ENCODE peak calls at places on chromosomes 13 and 19, in six cellular contexts. One of them, this sample, is unnamed.

GRCh38 chr13:99321709-99322108 is 14.5 kb upstream of the GPR183 start:
- DNase-seq in Peyer's patch: no peak
- DNase-seq in IMR-90: no peak
- DNase-seq in stomach: no peak
- DNase-seq in uterus: no peak
- DNase-seq in heart left ventricle: no peak
- DNase-seq in this sample: no peak

GRCh38 chr19:15239337-15239949 is 7.2 kb upstream of the EPHX3 start:
- DNase-seq in Peyer's patch: no peak
- DNase-seq in uterus: no peak
- DNase-seq in heart left ventricle: no peak
- DNase-seq in IMR-90: no peak
- DNase-seq in stomach: no peak
- DNase-seq in this sample: no peak

GRCh38 chr19:343451-343931 is 1.1 kb downstream of the MIER2 start:
- DNase-seq in heart left ventricle: peak; percentile 62
- DNase-seq in uterus: no peak
- DNase-seq in IMR-90: no peak
- DNase-seq in stomach: no peak
- DNase-seq in Peyer's patch: no peak
- DNase-seq in this sample: no peak

GRCh38 chr13:109704771-109705628 is 81.4 kb downstream of the IRS2 start:
- DNase-seq in IMR-90: no peak
- DNase-seq in uterus: peak; percentile 26
- DNase-seq in heart left ventricle: peak; percentile 65
- DNase-seq in Peyer's patch: peak; percentile 66
- DNase-seq in stomach: peak; percentile 57
- DNase-seq in this sample: peak; percentile 89

GRCh38 chr19:9869008-9869617 is 34.0 kb downstream of the PIN1 start:
- DNase-seq in stomach: no peak
- DNase-seq in IMR-90: no peak
- DNase-seq in Peyer's patch: no peak
- DNase-seq in heart left ventricle: no peak
- DNase-seq in uterus: no peak
- DNase-seq in this sample: no peak

GRCh38 chr19:48393559-48394330 is at the start of gene GRIN2D:
- DNase-seq in heart left ventricle: no peak
- DNase-seq in Peyer's patch: no peak
- DNase-seq in stomach: no peak
- DNase-seq in uterus: no peak
- DNase-seq in IMR-90: peak; percentile 33
- DNase-seq in this sample: no peak

GRCh38 chr19:7505682-7506384 is 10.1 kb upstream of the ZNF358 start:
- DNase-seq in uterus: no peak
- DNase-seq in IMR-90: no peak
- DNase-seq in Peyer's patch: no peak
- DNase-seq in stomach: no peak
- DNase-seq in heart left ventricle: peak; percentile 76
- DNase-seq in this sample: peak; percentile 45

GRCh38 chr13:40236566-40237168 is 429.8 kb downstream of the FOXO1 start:
- DNase-seq in stomach: no peak
- DNase-seq in Peyer's patch: no peak
- DNase-seq in IMR-90: no peak
- DNase-seq in heart left ventricle: no peak
- DNase-seq in uterus: peak; percentile 92
- DNase-seq in this sample: no peak

GRCh38 chr19:46828484-46828883 is 22.2 kb downstream of the AP2S1 start:
- DNase-seq in stomach: no peak
- DNase-seq in IMR-90: peak; percentile 75
- DNase-seq in heart left ventricle: no peak
- DNase-seq in Peyer's patch: no peak
- DNase-seq in uterus: no peak
- DNase-seq in this sample: no peak

GRCh38 chr13:33249894-33250293 is 35.7 kb downstream of the STARD13 start:
- DNase-seq in heart left ventricle: no peak
- DNase-seq in IMR-90: no peak
- DNase-seq in uterus: no peak
- DNase-seq in Peyer's patch: no peak
- DNase-seq in stomach: no peak
- DNase-seq in this sample: no peak

GRCh38 chr13:39210961-39211534 is 172.8 kb downstream of the NHLRC3 start:
- DNase-seq in heart left ventricle: no peak
- DNase-seq in uterus: no peak
- DNase-seq in stomach: no peak
- DNase-seq in IMR-90: no peak
- DNase-seq in Peyer's patch: no peak
- DNase-seq in this sample: no peak

GRCh38 chr19:10292789-10293636 is 3.3 kb downstream of the ICAM5 start:
- DNase-seq in stomach: no peak
- DNase-seq in uterus: no peak
- DNase-seq in IMR-90: no peak
- DNase-seq in Peyer's patch: no peak
- DNase-seq in heart left ventricle: no peak
- DNase-seq in this sample: no peak

GRCh38 chr13:36275190-36276002 is 22.2 kb downstream of the CCDC169 start:
- DNase-seq in uterus: peak; percentile 58
- DNase-seq in stomach: no peak
- DNase-seq in Peyer's patch: no peak
- DNase-seq in heart left ventricle: no peak
- DNase-seq in IMR-90: peak; percentile 72
- DNase-seq in this sample: no peak

GRCh38 chr13:106078191-106078590 is 457.3 kb downstream of the EFNB2 start:
- DNase-seq in stomach: no peak
- DNase-seq in IMR-90: peak; percentile 49
- DNase-seq in Peyer's patch: no peak
- DNase-seq in heart left ventricle: no peak
- DNase-seq in uterus: no peak
- DNase-seq in this sample: no peak

GRCh38 chr19:1472227-1473055 is 6.6 kb downstream of the C19orf25 start:
- DNase-seq in Peyer's patch: no peak
- DNase-seq in heart left ventricle: no peak
- DNase-seq in uterus: no peak
- DNase-seq in IMR-90: no peak
- DNase-seq in stomach: no peak
- DNase-seq in this sample: no peak

GRCh38 chr19:38676023-38676877 is 28.8 kb downstream of the ACTN4 start:
- DNase-seq in IMR-90: peak; percentile 78
- DNase-seq in uterus: no peak
- DNase-seq in heart left ventricle: no peak
- DNase-seq in stomach: no peak
- DNase-seq in Peyer's patch: no peak
- DNase-seq in this sample: no peak
- H3K9me3 ChIP-seq in IMR-90: no peaks in the 10 kb centered on the region
- H3K9me3 ChIP-seq in uterus: no peaks in the 10 kb centered on the region
- H3K9me3 ChIP-seq in heart left ventricle: no peaks in the 10 kb centered on the region
- H3K9me3 ChIP-seq in stomach: no peaks in the 10 kb centered on the region
- H3K9me3 ChIP-seq in Peyer's patch: no peaks in the 10 kb centered on the region
- H3K9me3 ChIP-seq in this sample: no peaks in the 10 kb centered on the region

DNA sequence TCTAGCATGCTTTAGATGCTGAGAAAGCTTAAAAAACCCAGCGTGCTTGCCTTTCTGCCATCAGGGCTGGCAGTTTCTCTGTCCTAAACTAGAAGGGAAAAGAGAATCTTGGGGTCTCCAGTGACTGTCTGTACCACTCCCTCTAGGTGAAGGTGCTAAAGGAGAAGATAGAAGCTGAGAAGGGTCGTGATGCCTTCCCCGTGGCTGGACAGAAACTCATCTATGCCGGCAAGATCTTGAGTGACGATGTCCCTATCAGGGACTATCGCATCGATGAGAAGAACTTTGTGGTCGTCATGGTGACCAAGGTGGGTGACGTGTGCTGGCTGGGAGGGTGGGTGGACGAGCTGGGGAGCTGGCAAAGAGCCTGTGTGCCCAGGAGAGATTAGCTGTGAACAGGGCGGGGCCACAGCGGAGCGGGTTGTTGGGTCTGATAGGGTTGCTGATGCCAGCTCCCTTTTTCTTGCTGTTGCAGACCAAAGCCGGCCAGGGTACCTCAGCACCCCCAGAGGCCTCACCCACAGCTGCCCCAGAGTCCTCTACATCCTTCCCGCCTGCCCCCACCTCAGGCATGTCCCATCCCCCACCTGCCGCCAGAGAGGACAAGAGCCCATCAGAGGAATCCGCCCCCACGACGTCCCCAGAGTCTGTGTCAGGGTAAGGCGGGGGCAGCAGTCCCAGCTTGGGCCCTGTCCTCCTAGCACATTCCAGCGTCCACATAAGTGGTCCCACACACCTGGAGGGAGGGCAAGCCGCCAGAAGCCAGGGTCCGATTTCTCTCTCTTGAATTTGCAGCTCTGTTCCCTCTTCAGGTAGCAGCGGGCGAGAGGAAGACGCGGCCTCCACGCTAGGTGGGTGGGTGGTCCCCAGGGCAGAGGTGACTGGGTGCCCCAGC is 2.3 kb downstream of the RAD23A start:
- DNase-seq in stomach: peak; percentile 48
- DNase-seq in IMR-90: no peak
- DNase-seq in Peyer's patch: no peak
- DNase-seq in uterus: no peak
- DNase-seq in heart left ventricle: no peak
- DNase-seq in this sample: peak; percentile 53
- TF ChIP-seq POLR2A in stomach: no peak
- TF ChIP-seq POLR2A in IMR-90: no peak
- TF ChIP-seq POLR2A in Peyer's patch: no peak
- TF ChIP-seq POLR2A in uterus: no peak
- TF ChIP-seq POLR2A in heart left ventricle: no peak
- TF ChIP-seq POLR2A in this sample: no peak

GRCh38 chr19:4376245-4376990 is 23.9 kb downstream of the SH3GL1 start:
- DNase-seq in IMR-90: no peak
- DNase-seq in stomach: no peak
- DNase-seq in uterus: no peak
- DNase-seq in Peyer's patch: no peak
- DNase-seq in heart left ventricle: no peak
- DNase-seq in this sample: no peak
- H3K4me3 ChIP-seq in IMR-90: no peak overlapping the region
- H3K4me3 ChIP-seq in stomach: no peak overlapping the region
- H3K4me3 ChIP-seq in uterus: no peak overlapping the region
- H3K4me3 ChIP-seq in Peyer's patch: no peak overlapping the region
- H3K4me3 ChIP-seq in heart left ventricle: no peak overlapping the region
- H3K4me3 ChIP-seq in this sample: no peak overlapping the region

GRCh38 chr13:49000247-49000646 is 24.5 kb downstream of the FNDC3A start:
- DNase-seq in stomach: no peak
- DNase-seq in Peyer's patch: no peak
- DNase-seq in IMR-90: no peak
- DNase-seq in uterus: no peak
- DNase-seq in heart left ventricle: no peak
- DNase-seq in this sample: no peak
- H3K9me3 ChIP-seq in stomach: peaks cover 21% of the 10 kb centered on the region
- H3K9me3 ChIP-seq in Peyer's patch: no peaks in the 10 kb centered on the region
- H3K9me3 ChIP-seq in IMR-90: peaks cover 4% of the 10 kb centered on the region
- H3K9me3 ChIP-seq in uterus: no peaks in the 10 kb centered on the region
- H3K9me3 ChIP-seq in heart left ventricle: no peaks in the 10 kb centered on the region
- H3K9me3 ChIP-seq in this sample: no peaks in the 10 kb centered on the region

GRCh38 chr19:45091031-45091918 is 1.7 kb upstream of the PPP1R37 start:
- DNase-seq in IMR-90: peak; percentile 99
- DNase-seq in Peyer's patch: peak; percentile 99
- DNase-seq in heart left ventricle: peak; percentile 99
- DNase-seq in uterus: peak; percentile 97
- DNase-seq in stomach: peak; percentile 99
- DNase-seq in this sample: peak; percentile 99

GRCh38 chr19:45094158-45094557 is 1.2 kb downstream of the PPP1R37 start:
- DNase-seq in Peyer's patch: no peak
- DNase-seq in heart left ventricle: no peak
- DNase-seq in IMR-90: no peak
- DNase-seq in uterus: no peak
- DNase-seq in stomach: no peak
- DNase-seq in this sample: no peak

GRCh38 chr19:45090598-45090997 is 2.4 kb upstream of the PPP1R37 start:
- DNase-seq in uterus: no peak
- DNase-seq in Peyer's patch: peak; percentile 56
- DNase-seq in stomach: no peak
- DNase-seq in heart left ventricle: no peak
- DNase-seq in IMR-90: no peak
- DNase-seq in this sample: no peak

GRCh38 chr19:45094707-45095106 is 1.7 kb downstream of the PPP1R37 start:
- DNase-seq in heart left ventricle: no peak
- DNase-seq in stomach: no peak
- DNase-seq in uterus: no peak
- DNase-seq in Peyer's patch: no peak
- DNase-seq in IMR-90: no peak
- DNase-seq in this sample: no peak

DNA sequence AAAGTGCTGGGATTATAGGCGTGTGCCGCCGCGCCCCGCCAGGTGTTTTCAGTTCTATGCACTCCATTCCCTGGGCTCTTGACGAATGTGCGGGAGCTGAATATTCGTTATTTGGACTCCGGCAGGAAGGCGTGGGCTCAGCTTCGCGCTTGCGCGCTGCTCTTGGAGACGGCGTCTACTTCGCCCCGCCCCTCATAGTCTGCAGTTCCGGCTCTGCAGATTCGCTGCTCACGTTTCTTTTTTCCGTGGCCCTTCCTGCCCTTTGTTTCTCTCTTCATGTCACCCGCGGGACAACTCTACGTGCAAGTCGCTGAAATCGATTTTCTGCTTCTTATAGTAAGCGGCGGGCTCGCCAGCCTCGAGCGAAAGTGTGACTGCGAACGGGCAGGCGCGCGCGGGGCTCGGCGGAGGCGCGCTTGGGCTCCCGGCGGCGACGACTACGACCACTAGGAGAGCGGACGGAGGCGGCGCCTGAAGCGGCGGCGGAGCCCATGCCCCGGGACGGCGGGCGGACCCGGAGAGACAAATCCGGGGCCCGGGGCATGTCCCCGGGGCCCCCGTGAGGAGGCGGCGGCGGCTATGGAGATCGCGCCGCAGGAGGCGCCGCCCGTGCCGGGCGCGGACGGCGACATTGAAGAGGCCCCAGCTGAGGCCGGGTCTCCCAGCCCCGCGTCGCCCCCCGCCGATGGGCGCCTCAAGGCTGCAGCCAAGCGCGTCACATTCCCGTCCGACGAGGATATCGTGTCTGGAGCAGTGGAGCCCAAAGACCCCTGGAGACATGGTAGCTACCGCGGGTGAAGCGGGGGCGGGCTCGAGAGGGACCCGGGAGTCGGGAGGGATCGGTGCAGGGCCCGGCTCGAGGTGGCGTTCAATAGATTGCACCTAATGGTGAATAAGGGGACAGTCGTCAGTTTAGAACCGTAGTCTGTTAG is at the start of gene PPP1R37:
- DNase-seq in uterus: peak; percentile 91
- DNase-seq in heart left ventricle: peak; percentile 97
- DNase-seq in IMR-90: peak; percentile 97
- DNase-seq in Peyer's patch: peak; percentile 97
- DNase-seq in stomach: peak; percentile 95
- DNase-seq in this sample: peak; percentile 95
- TF ChIP-seq POLR2A in uterus: no peak
- TF ChIP-seq POLR2A in heart left ventricle: peak; percentile 34
- TF ChIP-seq POLR2A in IMR-90: peak; percentile 51
- TF ChIP-seq POLR2A in Peyer's patch: peak; percentile 49
- TF ChIP-seq POLR2A in stomach: no peak
- TF ChIP-seq POLR2A in this sample: peak; percentile 42

GRCh38 chr19:44749994-44750393 is 1.5 kb downstream of the BCL3 start:
- DNase-seq in heart left ventricle: no peak
- DNase-seq in uterus: no peak
- DNase-seq in Peyer's patch: peak; percentile 47
- DNase-seq in stomach: no peak
- DNase-seq in IMR-90: no peak
- DNase-seq in this sample: no peak
- H3K4me3 ChIP-seq in heart left ventricle: peak overlapping the region; percentile 87
- H3K4me3 ChIP-seq in uterus: no peak overlapping the region
- H3K4me3 ChIP-seq in Peyer's patch: peak overlapping the region; percentile 75
- H3K4me3 ChIP-seq in stomach: peak overlapping the region; percentile 59
- H3K4me3 ChIP-seq in IMR-90: peak overlapping the region; percentile 92
- H3K4me3 ChIP-seq in this sample: peak overlapping the region; percentile 87

This sample was measured in right lobe of liver.